ENCODE peak calls at places on chromosome 9, in four cellular contexts. J is CD4-positive, alpha-beta T cell; M is OCI-LY7; W is activated B cell treated with CpG ODN at 0.5 μM for 24 hours. P is an unnamed sample.

GRCh38 chr9:81824802-81825770 is 103.1 kb upstream of the SPATA31D4 start:
- DNase-seq in W (no peak), M (no peak), J (no peak), P (no peak)

GRCh38 chr9:77997611-77998349 is 33.8 kb downstream of the GNAQ start:
- DNase-seq in J (no peak), W (no peak), M (no peak), P (no peak)

GRCh38 chr9:120980951-120981350 is 54.4 kb upstream of the TRAF1 start:
- DNase-seq in W (no peak), M (no peak), J (no peak), P (no peak)

GRCh38 chr9:21677387-21677786 is 125.0 kb upstream of the MTAP start:
- DNase-seq in J (no peak), M (no peak), W (no peak), P (no peak)

GRCh38 chr9:129403743-129404620 is 216.9 kb downstream of the C9orf50 start:
- DNase-seq in M (no peak), J (no peak), W (no peak), P (no peak)

GRCh38 chr9:127751269-127752054 is 16.4 kb upstream of the TOR2A start:
- DNase-seq in W (no peak), M (no peak), J (no peak), P (peak)

GRCh38 chr9:90095682-90096081 is 490.9 kb downstream of the GADD45G start:
- DNase-seq in W (no peak), M (no peak), J (no peak), P (no peak)

GRCh38 chr9:121455527-121456239 is 44.0 kb downstream of the GGTA1 start:
- DNase-seq in M (no peak), W (no peak), J (no peak), P (no peak)

GRCh38 chr9:124264812-124265211 is 7.1 kb downstream of the NEK6 start:
- DNase-seq in M (peak), J (no peak), W (peak), P (no peak)

GRCh38 chr9:78064075-78064474 is 32.5 kb upstream of the GNAQ start:
- DNase-seq in W (no peak), M (no peak), J (no peak), P (no peak)

GRCh38 chr9:84991506-84991855 is 322.0 kb downstream of the NTRK2 start:
- DNase-seq in M (no peak), W (no peak), J (no peak), P (no peak)

GRCh38 chr9:470795-471194 is 256.1 kb downstream of the DOCK8 start:
- DNase-seq in M (peak), W (no peak), J (no peak), P (no peak)

GRCh38 chr9:33019797-33020196 is 5.3 kb upstream of the DNAJA1 start:
- DNase-seq in M (no peak), W (no peak), J (no peak), P (no peak)

GRCh38 chr9:29203216-29203930 is 1630.1 kb upstream of the C9orf72 start:
- DNase-seq in J (no peak), W (no peak), M (no peak), P (no peak)

GRCh38 chr9:75198436-75198835 is 110.1 kb downstream of the OSTF1 start:
- DNase-seq in W (no peak), J (no peak), M (no peak), P (no peak)

GRCh38 chr9:75197521-75197920 is 109.2 kb downstream of the OSTF1 start:
- DNase-seq in J (no peak), W (no peak), M (no peak), P (no peak)

GRCh38 chr9:75201480-75202209 is 113.3 kb downstream of the OSTF1 start:
- DNase-seq in J (no peak), W (no peak), M (no peak), P (no peak)

DNA sequence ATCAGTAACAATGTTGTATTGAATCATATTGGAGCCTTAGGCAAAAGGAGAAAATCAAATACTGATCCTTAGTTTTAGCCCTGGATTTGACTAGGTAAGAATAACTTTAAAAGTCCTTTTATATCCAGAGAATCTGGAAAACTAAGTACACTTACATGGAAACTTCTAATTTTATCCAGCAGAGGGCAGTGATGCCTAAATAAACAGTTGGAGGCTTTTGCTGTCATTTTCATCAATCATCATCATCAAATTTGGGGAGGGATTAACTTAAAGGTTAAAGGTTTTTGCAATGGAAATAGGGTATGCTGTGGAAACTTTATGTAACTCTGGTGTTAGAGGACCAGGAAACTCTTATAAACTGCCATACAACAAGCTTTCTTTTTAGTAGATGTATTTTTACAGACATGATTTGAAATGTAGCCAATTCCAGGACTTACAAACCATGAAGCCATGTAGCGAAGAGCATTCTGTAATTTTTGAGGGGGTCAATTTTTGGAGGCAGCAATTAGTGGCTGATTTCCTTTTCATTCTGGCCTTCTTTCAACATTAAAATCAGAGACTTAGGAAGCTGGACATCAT is 112.7 kb downstream of the OSTF1 start:
- DNase-seq in J (no peak), M (peak), W (no peak), P (no peak)
- TF ChIP-seq CTCF in J (peak), M (peak), W (peak), P (peak)

DNA sequence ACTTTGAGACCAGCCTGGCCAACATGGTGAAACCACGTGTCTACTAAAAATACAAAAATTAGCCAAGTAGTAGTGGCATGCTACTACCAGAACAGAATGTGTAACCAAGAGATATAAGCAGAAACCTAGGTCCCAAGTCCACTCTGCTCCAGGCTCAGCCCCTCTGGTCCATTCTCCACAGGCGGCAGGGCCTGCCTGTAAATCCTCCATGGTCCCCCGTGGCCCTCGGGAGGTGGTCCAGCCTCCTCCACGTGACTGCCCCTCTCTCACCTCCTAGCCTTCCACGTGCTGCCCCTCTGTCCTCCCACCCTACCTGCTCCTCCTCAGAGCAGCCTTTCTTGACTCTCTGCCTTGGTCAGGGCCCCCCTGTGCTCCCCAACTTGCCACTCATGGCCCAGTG is 127.4 kb downstream of the GAPVD1 start:
- DNase-seq in W (no peak), J (no peak), M (no peak), P (no peak)
- TF ChIP-seq CTCF in W (no peak), J (no peak), M (no peak), P (no peak)

GRCh38 chr9:100498592-100498991 is 25.6 kb downstream of the TMEFF1 start:
- DNase-seq in J (no peak), W (no peak), M (no peak), P (no peak)

GRCh38 chr9:100489836-100490235 is 16.9 kb downstream of the TMEFF1 start:
- DNase-seq in M (no peak), J (no peak), W (no peak), P (no peak)

GRCh38 chr9:100488171-100488570 is 15.2 kb downstream of the TMEFF1 start:
- DNase-seq in M (no peak), W (no peak), J (no peak), P (no peak)

DNA sequence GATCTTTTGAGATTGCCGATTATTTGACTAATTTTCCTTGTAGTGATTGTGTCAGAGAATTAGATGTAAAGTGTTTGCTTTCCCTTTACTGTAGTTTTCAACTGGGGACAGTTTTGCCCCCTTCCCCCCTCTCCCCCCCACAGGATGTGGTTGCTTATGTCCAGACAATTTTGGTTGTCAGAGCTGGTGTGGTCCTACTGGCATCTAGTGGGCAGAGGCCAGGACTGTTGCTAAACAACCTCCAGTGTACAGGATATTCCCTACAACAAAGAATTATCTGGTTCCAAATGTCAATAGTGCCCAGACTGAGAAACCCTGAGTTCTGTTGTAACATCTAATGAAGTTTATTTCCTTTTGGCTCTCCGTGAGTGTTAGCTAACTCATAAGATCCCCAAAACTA is 20.0 kb downstream of the TMEFF1 start:
- DNase-seq in M (peak), W (no peak), J (no peak), P (no peak)
- TF ChIP-seq CTCF in M (peak), W (no peak), J (no peak), P (no peak)

GRCh38 chr9:93536874-93537273 is 39.5 kb upstream of the PHF2 start:
- DNase-seq in W (no peak), M (no peak), J (no peak), P (no peak)

GRCh38 chr9:93532121-93532520 is 44.3 kb upstream of the PHF2 start:
- DNase-seq in J (no peak), W (no peak), M (no peak), P (no peak)

GRCh38 chr9:93533863-93534262 is 42.5 kb upstream of the PHF2 start:
- DNase-seq in M (no peak), W (no peak), J (no peak), P (no peak)

GRCh38 chr9:93536167-93536566 is 40.2 kb upstream of the PHF2 start:
- DNase-seq in W (no peak), M (no peak), J (no peak), P (no peak)

GRCh38 chr9:93531374-93531773 is 45.0 kb upstream of the PHF2 start:
- DNase-seq in J (no peak), W (no peak), M (peak), P (no peak)
- TF ChIP-seq CTCF in J (no peak), W (no peak), M (peak), P (peak)

GRCh38 chr9:133238851-133239532 is 29.9 kb upstream of the OBP2B start:
- DNase-seq in M (peak), J (peak), W (peak), P (peak)
- TF ChIP-seq CTCF in M (peak), J (peak), W (no peak), P (peak)

GRCh38 chr9:134217431-134218210 is 53.3 kb upstream of the RNU6ATAC start:
- DNase-seq in M (peak), W (no peak), J (no peak), P (no peak)
- TF ChIP-seq CTCF in M (peak), W (no peak), J (no peak), P (no peak)

GRCh38 chr9:131621551-131622321 is 76.4 kb downstream of the PRRT1B start:
- DNase-seq in J (no peak), W (peak), M (no peak), P (no peak)
- TF ChIP-seq CTCF in J (no peak), W (no peak), M (no peak), P (no peak)

DNA sequence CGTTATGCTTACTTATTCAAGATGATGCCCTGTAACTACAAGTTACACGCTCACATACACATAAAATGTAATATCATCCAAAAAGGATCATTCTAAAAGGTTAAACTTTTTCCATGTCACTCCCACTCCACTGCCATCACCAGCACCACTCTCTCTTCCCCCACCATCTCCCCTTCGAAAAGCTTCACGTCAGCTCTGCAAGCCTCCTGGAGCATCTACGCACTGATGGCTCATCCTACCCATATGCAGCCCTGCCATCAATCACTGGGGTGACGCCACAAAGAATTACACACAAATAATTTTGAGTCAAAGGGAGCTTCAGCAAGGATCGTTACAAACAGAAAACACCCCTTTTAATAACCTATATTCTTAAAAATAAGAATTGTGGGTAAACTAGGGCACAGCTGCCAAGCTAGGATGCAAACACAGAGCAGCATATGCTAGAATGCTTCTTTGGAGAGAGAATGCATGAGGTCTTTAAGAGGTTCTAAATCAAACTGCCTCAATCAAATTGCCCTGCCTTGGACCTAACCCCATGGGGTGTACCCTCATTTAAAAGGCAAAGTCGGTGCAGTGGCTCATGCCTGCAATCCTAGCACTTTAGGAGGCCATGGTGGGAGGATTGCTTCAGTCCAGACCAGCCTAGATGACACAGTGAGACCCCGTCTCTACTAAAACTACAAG is 56.1 kb downstream of the SHB start:
- DNase-seq in W (no peak), M (no peak), J (no peak), P (no peak)
- TF ChIP-seq CTCF in W (no peak), M (no peak), J (no peak), P (no peak)

GRCh38 chr9:123039617-123040219 is 6.3 kb downstream of the GPR21 start:
- DNase-seq in W (no peak), M (no peak), J (no peak), P (no peak)
- TF ChIP-seq CTCF in W (no peak), M (no peak), J (no peak), P (no peak)

DNA sequence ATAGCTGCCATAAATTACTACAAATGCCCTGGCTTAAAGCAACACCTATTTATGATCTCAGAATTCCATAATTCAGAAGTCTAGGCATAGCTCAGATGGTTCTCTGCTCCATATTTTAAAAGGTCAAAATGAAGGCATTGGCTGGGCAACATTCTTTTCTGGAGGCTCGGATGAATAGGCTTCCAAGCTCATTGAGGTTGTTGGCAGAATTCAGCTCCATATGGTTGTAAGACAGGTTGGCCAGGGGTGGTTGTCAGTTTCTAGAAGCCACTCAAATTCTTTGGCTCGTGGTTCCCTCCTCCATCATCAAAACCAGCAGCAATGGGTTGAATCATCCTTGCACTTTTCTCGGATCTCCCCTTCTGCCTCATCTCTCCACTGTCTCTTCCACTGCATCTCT is 49.4 kb downstream of the TGFBR1 start:
- DNase-seq in W (no peak), J (no peak), M (no peak), P (no peak)
- TF ChIP-seq CTCF in W (no peak), J (no peak), M (no peak), P (no peak)

P was measured in progenitor cell of endocrine pancreas.